ENCODE peak calls at places on chromosome 12, in eight cellular contexts. U is body of pancreas, Q is heart left ventricle, C is HCT116, D is HepG2, A is A549, F is GM12878, R is right lobe of liver. K is an unnamed sample.

GRCh38 chr12:48854488-48854887 is 2.5 kb upstream of the DDX23 start:
- ATAC-seq in R (no peak), Q (no peak), C (no peak), U (no peak), A (no peak), D (no peak), F (no peak), K (no peak)

GRCh38 chr12:50325890-50326391 is 42.6 kb upstream of the LIMA1 start:
- ATAC-seq in A (peak; percentile 54), Q (no peak), U (peak; percentile 52), C (no peak), R (peak; percentile 90), D (peak; percentile 69), F (no peak), K (no peak)

GRCh38 chr12:96623155-96623554 is 133.8 kb downstream of the CFAP54 start:
- ATAC-seq in D (no peak), A (no peak), U (no peak), R (no peak), Q (no peak), C (no peak), F (no peak), K (no peak)

GRCh38 chr12:48160807-48161206 is 3.5 kb upstream of the ASB8 start:
- ATAC-seq in U (no peak), Q (no peak), D (no peak), C (no peak), R (no peak), A (no peak), F (no peak), K (no peak)

GRCh38 chr12:69275471-69275891 is 36.1 kb downstream of the CPSF6 start:
- ATAC-seq in F (peak; percentile 61), D (no peak), Q (no peak), U (no peak), R (no peak), A (no peak), C (no peak), K (no peak)

GRCh38 chr12:113980537-113981337 is 14.6 kb upstream of the RBM19 start:
- ATAC-seq in D (peak; percentile 72), A (peak; percentile 71), Q (no peak), F (peak; percentile 87), U (peak; percentile 76), C (peak; percentile 89), R (peak; percentile 92), K (no peak)

GRCh38 chr12:124509676-124510300 is 57.6 kb downstream of the NCOR2 start:
- ATAC-seq in Q (peak; percentile 69), F (peak; percentile 36), R (peak; percentile 4), D (peak; percentile 87), A (no peak), U (peak; percentile 55), C (no peak), K (peak; percentile 57)

GRCh38 chr12:73308747-73309146 is 1036.6 kb downstream of the TRHDE start:
- ATAC-seq in U (no peak), Q (no peak), D (no peak), C (no peak), A (no peak), R (peak; percentile 97), F (no peak), K (no peak)

GRCh38 chr12:127809236-127809635 is 457.7 kb upstream of the TMEM132C start:
- ATAC-seq in F (no peak), D (no peak), U (peak; percentile 83), R (peak; percentile 67), Q (peak; percentile 41), A (no peak), C (no peak), K (peak; percentile 73)

GRCh38 chr12:113208041-113208934 is 13.0 kb upstream of the TPCN1 start:
- ATAC-seq in D (peak; percentile 34), C (no peak), U (no peak), R (peak; percentile 49), A (no peak), Q (peak; percentile 66), F (peak; percentile 84), K (peak; percentile 67)

GRCh38 chr12:32454075-32454474 is 54.7 kb downstream of the FGD4 start:
- ATAC-seq in R (no peak), D (no peak), C (peak; percentile 85), A (peak; percentile 68), Q (peak; percentile 57), F (no peak), U (peak; percentile 88), K (peak; percentile 79)

GRCh38 chr12:94100254-94100653 is 48.1 kb upstream of the PLXNC1 start:
- ATAC-seq in R (peak; percentile 19), F (no peak), A (peak; percentile 12), D (no peak), C (no peak), U (no peak), Q (no peak), K (no peak)

GRCh38 chr12:94100990-94101901 is 47.1 kb upstream of the PLXNC1 start:
- ATAC-seq in R (peak; percentile 90), U (peak; percentile 83), F (peak; percentile 93), Q (peak; percentile 86), C (peak; percentile 83), D (peak; percentile 94), A (peak; percentile 81), K (peak; percentile 80)

GRCh38 chr12:94103986-94104385 is 44.4 kb upstream of the PLXNC1 start:
- ATAC-seq in C (no peak), F (no peak), R (no peak), D (no peak), Q (no peak), A (no peak), U (no peak), K (no peak)

GRCh38 chr12:94099191-94099983 is 49.0 kb upstream of the PLXNC1 start:
- ATAC-seq in U (no peak), F (no peak), A (no peak), R (no peak), C (no peak), D (no peak), Q (no peak), K (no peak)

GRCh38 chr12:94101902-94102660 is 46.3 kb upstream of the PLXNC1 start:
- ATAC-seq in C (peak; percentile 85), Q (peak; percentile 80), A (peak; percentile 78), F (peak; percentile 93), R (peak; percentile 92), U (peak; percentile 87), D (peak; percentile 87), K (peak; percentile 85)
- TF ChIP-seq POLR2A in C (no peak), Q (no peak), A (no peak), F (no peak), R (no peak), U (no peak), D (no peak), K (no peak)

GRCh38 chr12:24948816-24949722 is at the start of gene BCAT1:
- ATAC-seq in A (peak; percentile 93), Q (peak; percentile 59), D (peak; percentile 93), U (peak; percentile 78), C (no peak), R (peak; percentile 90), F (peak; percentile 41), K (peak; percentile 84)

GRCh38 chr12:24950231-24950834 is 1.4 kb upstream of the BCAT1 start:
- ATAC-seq in U (no peak), Q (no peak), A (no peak), F (peak; percentile 49), D (no peak), R (no peak), C (no peak), K (no peak)

GRCh38 chr12:24945822-24946221 is 3.1 kb downstream of the BCAT1 start:
- ATAC-seq in A (no peak), C (no peak), F (no peak), U (no peak), Q (no peak), R (no peak), D (no peak), K (no peak)

GRCh38 chr12:24947541-24948451 is 1.1 kb downstream of the BCAT1 start:
- ATAC-seq in U (no peak), A (no peak), Q (no peak), R (no peak), D (no peak), F (no peak), C (no peak), K (no peak)

GRCh38 chr12:24948452-24948815 is 467 bp downstream of the BCAT1 start:
- ATAC-seq in U (peak; percentile 22), R (peak; percentile 46), D (peak; percentile 66), F (peak; percentile 26), A (peak; percentile 61), C (no peak), Q (no peak), K (no peak)
- TF ChIP-seq POLR2A in U (no peak), R (no peak), D (no peak), F (no peak), A (no peak), C (no peak), Q (no peak), K (no peak)

GRCh38 chr12:121466800-121467637 is 67.1 kb downstream of the RNF34 start:
- ATAC-seq in D (peak; percentile 91), U (peak; percentile 97), R (peak; percentile 94), Q (peak; percentile 90), C (peak; percentile 95), F (peak; percentile 95), A (peak; percentile 90), K (peak; percentile 96)
- TF ChIP-seq POLR2A in D (no peak), U (peak; percentile 31), R (peak; percentile 46), Q (no peak), C (peak; percentile 51), F (peak; percentile 77), A (peak; percentile 65), K (peak; percentile 64)

GRCh38 chr12:26287666-26288408 is 92.5 kb downstream of the SSPN start:
- ATAC-seq in D (no peak), R (no peak), F (no peak), Q (peak; percentile 90), U (peak; percentile 94), C (no peak), A (no peak), K (peak; percentile 48)
- TF ChIP-seq POLR2A in D (no peak), R (no peak), F (no peak), Q (no peak), U (peak; percentile 25), C (no peak), A (no peak), K (no peak)

GRCh38 chr12:4564819-4565218 is 2.8 kb downstream of the DYRK4 start:
- ATAC-seq in A (no peak), D (no peak), F (peak; percentile 76), R (no peak), Q (no peak), C (no peak), U (no peak), K (no peak)
- TF ChIP-seq POLR2A in A (no peak), D (no peak), F (no peak), R (no peak), Q (no peak), C (no peak), U (no peak), K (no peak)

GRCh38 chr12:46359667-46360280 is 12.8 kb downstream of the SLC38A2 start:
- ATAC-seq in R (peak; percentile 2), C (no peak), Q (no peak), A (no peak), D (no peak), F (no peak), U (no peak), K (no peak)
- TF ChIP-seq POLR2A in R (peak; percentile 66), C (no peak), Q (no peak), A (no peak), D (peak; percentile 64), F (no peak), U (no peak), K (no peak)